ENCODE peak calls at places on chromosomes 7 and 10, in four cellular contexts. E is suprapubic skin, G is spleen, W is HCT116. R is an unnamed sample.
A peak's percentile ranks its signal among the peaks of the same experiment; 100 is the strongest.

GRCh38 chr10:52212062-52212461 is 102.0 kb upstream of the DKK1 start:
- DNase-seq in W (no peak), G (no peak), E (no peak), R (no peak)

GRCh38 chr10:6296456-6297214 is 93.9 kb downstream of the PFKFB3 start:
- DNase-seq in W (no peak), G (no peak), E (no peak), R (no peak)

GRCh38 chr10:110360857-110361474 is 56.2 kb upstream of the SMNDC1 start:
- DNase-seq in E (no peak), G (no peak), W (no peak), R (no peak)

GRCh38 chr10:36578306-36578705 is 547.1 kb upstream of the ANKRD30A start:
- DNase-seq in W (no peak), E (no peak), G (no peak), R (no peak)

GRCh38 chr10:64091889-64092288 is 570.7 kb downstream of the REEP3 start:
- DNase-seq in E (no peak), G (no peak), W (no peak), R (no peak)

GRCh38 chr10:124597677-124598165 is 136.1 kb downstream of the LHPP start:
- DNase-seq in W (no peak), G (peak; percentile 74), E (no peak), R (no peak)

GRCh38 chr7:137985253-137985896 is 16.5 kb downstream of the CREB3L2 start:
- DNase-seq in W (no peak), G (no peak), E (no peak), R (no peak)

GRCh38 chr10:25338271-25338670 is 163.5 kb downstream of the GPR158 start:
- DNase-seq in E (no peak), G (no peak), W (no peak), R (no peak)

GRCh38 chr7:116598278-116598677 is 73.4 kb downstream of the CAV1 start:
- DNase-seq in G (no peak), E (no peak), W (no peak), R (no peak)

GRCh38 chr10:91032614-91033248 is 111.8 kb upstream of the ANKRD1 start:
- DNase-seq in E (no peak), G (no peak), W (no peak), R (no peak)

GRCh38 chr7:2452074-2452507 is 24.1 kb downstream of the GRIFIN start:
- DNase-seq in W (no peak), G (peak; percentile 78), E (no peak), R (peak; percentile 44)

GRCh38 chr10:59234814-59235429 is 58.5 kb downstream of the PHYHIPL start:
- DNase-seq in W (peak; percentile 44), E (no peak), G (no peak), R (no peak)

GRCh38 chr10:30762620-30763019 is 133.1 kb upstream of the LYZL2 start:
- DNase-seq in W (no peak), G (no peak), E (no peak), R (no peak)

GRCh38 chr10:70508912-70509366 is 30.4 kb downstream of the PALD1 start:
- DNase-seq in W (no peak), E (no peak), G (no peak), R (peak; percentile 49)

GRCh38 chr10:75071164-75071489 is 40.3 kb upstream of the SAMD8 start:
- DNase-seq in W (no peak), E (no peak), G (peak; percentile 29), R (peak; percentile 42)

GRCh38 chr10:124601431-124602120 is 140.0 kb downstream of the LHPP start:
- DNase-seq in E (no peak), W (no peak), G (peak; percentile 93), R (no peak)

GRCh38 chr7:19375986-19376385 is 230.8 kb upstream of the FERD3L start:
- DNase-seq in E (no peak), W (no peak), G (no peak), R (no peak)

GRCh38 chr7:139680676-139681462 is 96.9 kb downstream of the HIPK2 start:
- DNase-seq in W (peak; percentile 92), E (no peak), G (peak; percentile 85), R (no peak)

GRCh38 chr10:124374535-124375352 is 44.0 kb downstream of the OAT start:
- DNase-seq in G (no peak), E (no peak), W (no peak), R (no peak)

GRCh38 chr10:5971886-5972285 is 5.5 kb downstream of the IL15RA start:
- DNase-seq in W (no peak), G (no peak), E (no peak), R (no peak)

GRCh38 chr7:121083790-121084251 is 95.3 kb downstream of the CPED1 start:
- DNase-seq in G (no peak), E (no peak), W (no peak), R (no peak)

GRCh38 chr10:51786684-51787035 is 87.3 kb upstream of the CSTF2T start:
- DNase-seq in E (no peak), W (no peak), G (no peak), R (no peak)

GRCh38 chr7:95421847-95422444 is 12.9 kb downstream of the PON2 start:
- DNase-seq in E (no peak), W (no peak), G (no peak), R (no peak)

GRCh38 chr10:76201962-76202361 is 770.5 kb downstream of the LRMDA start:
- DNase-seq in W (no peak), E (no peak), G (no peak), R (no peak)

GRCh38 chr10:50393784-50394183 is 142.5 kb upstream of the ASAH2 start:
- DNase-seq in G (no peak), W (no peak), E (no peak), R (no peak)

GRCh38 chr10:123274513-123275182 is 120.4 kb downstream of the BUB3 start:
- DNase-seq in E (no peak), G (no peak), W (no peak), R (peak; percentile 24)

GRCh38 chr7:32224276-32224675 is 154.1 kb upstream of the PDE1C start:
- DNase-seq in W (no peak), E (no peak), G (no peak), R (no peak)

GRCh38 chr10:119625570-119626280 is 25.5 kb upstream of the BAG3 start:
- DNase-seq in W (no peak), G (peak; percentile 24), E (no peak), R (no peak)

GRCh38 chr7:44285561-44285960 is 39.8 kb downstream of the CAMK2B start:
- DNase-seq in G (peak; percentile 38), E (no peak), W (no peak), R (peak; percentile 34)

GRCh38 chr10:129046074-129046681 is 420.9 kb upstream of the MGMT start:
- DNase-seq in G (no peak), E (no peak), W (no peak), R (peak; percentile 80)

GRCh38 chr7:74522281-74522905 is 68.7 kb downstream of the GTF2IRD1 start:
- DNase-seq in E (no peak), W (no peak), G (no peak), R (no peak)
- H3K36me3 ChIP-seq in E (peaks cover 36% of the 10 kb centered on the region), W (peaks cover 3% of the 10 kb centered on the region), G (no peaks in the 10 kb centered on the region), R (peaks cover 19% of the 10 kb centered on the region)

DNA sequence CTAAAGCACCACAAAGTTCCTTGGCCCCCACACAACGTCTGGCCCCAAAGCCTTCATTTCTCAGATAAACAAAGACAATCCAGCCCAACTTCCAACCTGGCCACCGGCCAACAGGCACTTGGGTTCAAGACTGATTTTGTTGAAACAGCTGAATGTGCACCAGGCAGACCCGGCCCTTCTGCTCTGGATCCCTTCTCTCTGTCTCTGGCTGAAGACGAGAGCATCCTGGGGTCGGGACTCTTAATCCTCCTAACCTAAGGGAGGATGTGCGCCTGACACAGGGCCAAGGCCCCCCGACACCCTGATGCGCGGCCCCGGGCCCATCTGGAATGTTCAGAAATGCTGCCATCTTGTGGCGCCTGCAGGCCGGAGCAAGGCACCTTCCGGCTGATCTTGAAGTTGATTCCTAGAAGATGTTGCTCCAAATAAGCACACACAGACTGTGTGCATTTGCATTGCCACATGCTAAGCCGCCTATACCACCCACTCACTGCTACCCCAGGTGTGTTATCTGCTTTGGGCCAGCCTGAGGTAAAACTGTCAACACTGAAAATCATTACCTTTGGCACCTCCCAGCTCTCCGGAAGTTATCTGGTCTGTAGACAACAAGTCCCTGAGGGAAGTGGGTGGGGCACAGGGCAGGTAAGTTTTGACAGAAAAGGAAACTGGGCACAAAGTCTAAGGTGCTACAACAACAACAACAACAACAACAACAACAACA is 98.4 kb upstream of the HABP2 start:
- DNase-seq in G (no peak), W (peak; percentile 31), E (no peak), R (peak; percentile 47)
- TF ChIP-seq POLR2AphosphoS5 in G (no peak), W (no peak), E (no peak), R (no peak)

GRCh38 chr10:86585037-86585725 is 63.6 kb upstream of the WAPL start:
- DNase-seq in G (peak; percentile 91), W (peak; percentile 61), E (no peak), R (no peak)
- TF ChIP-seq CTCF in G (peak; percentile 89), W (peak; percentile 92), E (peak; percentile 87), R (peak; percentile 94)

DNA sequence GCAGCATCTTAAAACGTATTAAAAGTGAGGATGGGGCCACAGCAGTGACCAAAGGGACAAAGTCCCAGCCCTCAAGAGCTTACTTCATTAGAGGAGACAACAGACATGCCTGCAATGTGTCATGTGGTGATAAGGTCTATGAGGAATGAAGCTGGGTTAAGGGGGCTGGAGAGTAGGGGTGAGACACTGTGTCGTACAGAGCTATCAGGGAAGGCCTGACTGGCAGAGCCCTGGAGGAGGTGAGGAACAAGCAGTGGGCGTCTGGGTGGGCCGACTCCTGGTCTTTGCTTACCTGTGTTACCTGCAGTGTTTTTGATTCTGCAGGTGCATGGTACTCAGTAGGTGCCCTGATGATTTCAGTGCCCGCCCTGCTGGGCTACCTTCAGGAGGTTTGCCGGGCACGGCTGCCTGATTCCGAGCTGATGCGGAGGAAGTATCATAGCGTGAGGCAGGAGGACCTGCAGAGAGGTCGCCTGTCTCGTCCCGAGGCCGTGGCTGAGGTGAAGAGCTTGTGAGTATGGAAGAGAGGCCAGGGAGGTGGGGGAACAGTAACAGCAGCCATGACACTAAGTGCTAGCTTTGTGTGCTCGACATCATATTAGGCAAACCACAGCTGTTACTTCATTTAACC is 7.6 kb downstream of the ZFYVE27 start:
- DNase-seq in G (peak; percentile 59), W (no peak), E (no peak), R (no peak)
- H3K36me3 ChIP-seq in G (peaks cover 66% of the 10 kb centered on the region), W (peaks cover 60% of the 10 kb centered on the region), E (peaks cover 78% of the 10 kb centered on the region), R (peaks cover 72% of the 10 kb centered on the region)

DNA sequence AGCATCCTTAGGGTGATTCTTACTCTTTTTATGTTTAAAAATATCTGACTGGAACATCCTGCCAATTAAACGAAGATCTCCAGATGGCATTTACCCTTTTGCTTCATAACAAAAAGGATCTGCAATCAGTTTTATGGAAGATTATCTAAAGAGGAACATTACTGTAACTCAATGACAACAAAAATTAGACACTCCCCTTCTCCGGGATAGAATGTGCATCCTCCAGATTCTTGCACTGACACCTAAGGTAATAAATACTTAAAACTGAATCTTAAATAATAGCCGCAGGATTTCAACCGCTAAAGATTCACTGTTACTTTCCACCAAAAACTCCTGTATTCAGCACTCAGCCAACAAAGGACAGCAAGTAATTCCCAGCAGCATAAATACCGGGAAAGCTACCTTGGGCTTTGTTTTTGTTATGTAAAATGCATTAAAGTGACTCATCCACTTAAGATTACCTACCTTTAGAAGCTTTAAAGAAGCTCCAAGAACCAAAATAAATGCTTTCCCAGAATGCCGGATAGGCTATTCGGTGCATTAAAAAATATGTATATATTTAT is 1.6 kb downstream of the CACNA2D1 start:
- DNase-seq in G (no peak), E (no peak), W (no peak), R (no peak)
- TF ChIP-seq POLR2AphosphoS5 in G (no peak), E (no peak), W (no peak), R (no peak)

DNA sequence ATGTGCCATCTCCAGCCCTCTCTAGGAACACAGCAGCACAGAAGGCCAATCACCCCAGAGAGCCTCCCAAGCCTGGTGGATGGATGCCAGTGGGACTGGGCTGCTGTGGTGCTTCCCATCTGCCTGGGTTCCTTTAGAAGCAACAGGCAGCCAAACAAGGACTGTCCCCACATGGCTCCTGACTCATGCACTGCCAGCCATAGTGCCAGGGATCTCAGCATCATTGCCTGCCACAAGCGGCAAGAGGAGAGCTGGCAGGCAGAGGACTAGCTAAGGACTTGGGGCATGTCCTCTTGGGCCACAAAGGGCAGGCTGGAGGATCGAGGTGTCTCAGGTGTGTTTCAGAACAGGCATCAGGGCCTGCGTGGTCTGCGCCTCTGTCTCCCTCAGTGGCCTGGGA is 23.4 kb upstream of the FIGNL1 start:
- DNase-seq in W (no peak), E (no peak), G (no peak), R (no peak)
- TF ChIP-seq CTCF in W (no peak), E (no peak), G (no peak), R (no peak)

R was measured in upper lobe of left lung.